ENCODE peak calls at places on chromosomes 11 and 22, in ten cellular contexts. N is GM10248, X is body of pancreas, L is RWPE1, T is transverse colon, V is right atrium auricular region, B is astrocyte, K is WTC11, G is uterus, U is SK-N-SH. P is an unnamed sample.

GRCh38 chr11:69269388-69269787 is 24.6 kb upstream of the MYEOV start:
- DNase-seq in N (no peak), T (no peak), G (no peak), L (no peak), X (no peak), U (no peak), V (no peak), K (no peak), B (no peak), P (no peak)

GRCh38 chr11:35820614-35821013 is 123.2 kb upstream of the LDLRAD3 start:
- DNase-seq in X (no peak), B (no peak), G (no peak), N (no peak), L (no peak), K (no peak), V (no peak), U (no peak), T (no peak), P (no peak)

GRCh38 chr11:62324738-62325556 is 12.3 kb upstream of the ASRGL1 start:
- DNase-seq in V (no peak), N (peak), U (peak), K (peak), X (peak), G (no peak), L (no peak), T (peak), B (no peak), P (peak)

GRCh38 chr11:10906521-10906920 is 48.7 kb upstream of the ZBED5 start:
- DNase-seq in U (no peak), G (no peak), B (peak), V (no peak), N (no peak), T (no peak), X (no peak), L (no peak), K (no peak), P (peak)

GRCh38 chr22:29887358-29887757 is 4.4 kb downstream of the MTMR3 start:
- DNase-seq in K (no peak), V (no peak), L (no peak), G (no peak), B (no peak), N (no peak), X (no peak), T (no peak), U (no peak), P (no peak)

GRCh38 chr11:134266440-134266839 is 9.7 kb upstream of the GLB1L3 start:
- DNase-seq in T (no peak), U (no peak), N (no peak), K (no peak), B (no peak), V (no peak), G (no peak), X (no peak), L (no peak), P (no peak)

GRCh38 chr11:6666302-6667183 is 10.9 kb upstream of the DCHS1 start:
- DNase-seq in U (no peak), V (no peak), X (no peak), K (no peak), T (no peak), N (no peak), L (no peak), G (no peak), B (no peak), P (no peak)

GRCh38 chr22:47166446-47167016 is 404.1 kb downstream of the TBC1D22A start:
- DNase-seq in B (no peak), V (no peak), N (no peak), U (no peak), L (no peak), G (peak), T (no peak), X (no peak), K (no peak), P (no peak)

GRCh38 chr11:119496997-119497396 is 74.0 kb upstream of the THY1 start:
- DNase-seq in V (no peak), T (no peak), G (no peak), U (no peak), B (no peak), L (no peak), K (no peak), N (no peak), X (no peak), P (no peak)

GRCh38 chr11:72113170-72113808 is 794 bp upstream of the ANAPC15 start:
- DNase-seq in L (peak), K (no peak), G (no peak), U (no peak), T (no peak), B (no peak), X (no peak), N (no peak), V (no peak), P (peak)

GRCh38 chr11:67391304-67392181 is at the start of gene RAD9A:
- DNase-seq in V (peak), X (peak), U (peak), L (peak), K (peak), B (peak), N (peak), G (peak), T (peak), P (peak)

GRCh38 chr11:68271023-68271780 is 571 bp downstream of the C11orf24 start:
- DNase-seq in B (peak), L (peak), T (peak), G (peak), V (peak), N (peak), K (peak), X (peak), U (peak), P (peak)

GRCh38 chr11:86575208-86575855 is 97.1 kb downstream of the ME3 start:
- DNase-seq in K (no peak), G (no peak), L (no peak), U (no peak), N (no peak), V (no peak), X (no peak), B (peak), T (no peak), P (no peak)

GRCh38 chr11:93484716-93485115 is 58.5 kb downstream of the SMCO4 start:
- DNase-seq in T (no peak), N (no peak), G (no peak), L (no peak), U (peak), X (no peak), B (no peak), V (no peak), K (no peak), P (peak)

GRCh38 chr11:43825217-43825816 is 55.3 kb upstream of the ALKBH3 start:
- DNase-seq in T (no peak), U (peak), N (no peak), V (no peak), L (peak), X (peak), G (no peak), B (no peak), K (no peak), P (peak)

GRCh38 chr11:35011944-35012343 is 95.5 kb downstream of the PDHX start:
- DNase-seq in N (no peak), B (no peak), L (no peak), X (no peak), U (no peak), K (no peak), T (no peak), G (no peak), V (no peak), P (no peak)

GRCh38 chr11:8025123-8025522 is 38.0 kb downstream of the EIF3F start:
- DNase-seq in N (no peak), B (peak), G (no peak), T (no peak), L (no peak), K (no peak), X (no peak), V (peak), U (no peak), P (no peak)

GRCh38 chr11:132472411-132473205 is 1059.7 kb downstream of the OPCML start:
- DNase-seq in X (no peak), K (no peak), B (peak), N (no peak), L (no peak), T (no peak), V (no peak), G (no peak), U (no peak), P (peak)

GRCh38 chr22:33811686-33812085 is 108.6 kb downstream of the LARGE1 start:
- DNase-seq in G (peak), V (peak), X (peak), K (no peak), L (no peak), B (peak), T (peak), U (no peak), N (no peak), P (peak)

GRCh38 chr11:79950741-79951140 is 509.9 kb upstream of the TENM4 start:
- DNase-seq in L (no peak), B (no peak), X (no peak), N (no peak), U (no peak), T (no peak), G (no peak), K (no peak), V (no peak), P (no peak)

GRCh38 chr22:20249797-20250354 is 18.2 kb downstream of the RTN4R start:
- DNase-seq in T (no peak), V (no peak), K (no peak), U (no peak), N (no peak), G (peak), L (no peak), X (no peak), B (peak), P (peak)

GRCh38 chr11:102368472-102368871 is 21.5 kb downstream of the BIRC2 start:
- DNase-seq in L (no peak), T (no peak), X (no peak), K (no peak), B (no peak), N (peak), G (no peak), V (no peak), U (no peak), P (no peak)

GRCh38 chr11:118918128-118918685 is 7.5 kb downstream of the BCL9L start:
- DNase-seq in T (peak), V (peak), X (peak), L (peak), U (peak), K (peak), B (peak), G (peak), N (no peak), P (peak)

GRCh38 chr11:124896071-124896750 is 1.5 kb downstream of the ROBO4 start:
- DNase-seq in V (no peak), K (no peak), N (peak), X (no peak), G (no peak), B (peak), U (peak), T (no peak), L (no peak), P (no peak)

GRCh38 chr11:34481307-34481706 is 32.3 kb downstream of the ELF5 start:
- DNase-seq in U (no peak), N (no peak), V (no peak), L (no peak), G (no peak), K (no peak), T (no peak), B (no peak), X (no peak), P (no peak)

GRCh38 chr11:69199583-69200295 is 44.0 kb downstream of the SMIM38 start:
- DNase-seq in B (no peak), N (no peak), U (no peak), G (no peak), K (no peak), V (no peak), X (no peak), T (no peak), L (no peak), P (no peak)

GRCh38 chr11:15888596-15889345 is 467.6 kb downstream of the SOX6 start:
- DNase-seq in K (no peak), B (peak), N (no peak), L (no peak), V (no peak), T (no peak), U (no peak), G (no peak), X (no peak), P (no peak)

GRCh38 chr11:43582024-43582836 is 98.3 kb upstream of the HSD17B12 start:
- DNase-seq in B (no peak), U (peak), G (no peak), K (no peak), L (no peak), X (no peak), V (no peak), N (no peak), T (no peak), P (no peak)

GRCh38 chr11:100776212-100776896 is 89.3 kb downstream of the ARHGAP42 start:
- DNase-seq in U (no peak), N (no peak), K (no peak), L (peak), G (no peak), X (no peak), T (no peak), B (peak), V (no peak), P (peak)

GRCh38 chr11:56885182-56885581 is 103.5 kb upstream of the OR5AK2 start:
- DNase-seq in L (no peak), G (no peak), K (no peak), U (peak), T (peak), X (peak), N (no peak), B (no peak), V (no peak), P (no peak)

GRCh38 chr11:4072668-4073285 is 21.8 kb upstream of the RRM1 start:
- DNase-seq in U (peak), L (peak), X (peak), K (no peak), G (peak), V (peak), N (peak), T (peak), B (peak), P (peak)

GRCh38 chr11:59765068-59765770 is 10.0 kb downstream of the STX3 start:
- DNase-seq in X (no peak), K (no peak), N (no peak), V (no peak), U (no peak), G (no peak), T (peak), L (no peak), B (no peak), P (no peak)

GRCh38 chr11:129724866-129725265 is 90.8 kb upstream of the TMEM45B start:
- DNase-seq in B (no peak), N (no peak), X (no peak), K (no peak), G (no peak), L (peak), U (no peak), V (no peak), T (no peak), P (no peak)

GRCh38 chr11:13333456-13333957 is 55.9 kb downstream of the BMAL1 start:
- DNase-seq in B (peak), G (no peak), X (peak), T (peak), K (no peak), N (no peak), L (no peak), V (no peak), U (no peak), P (no peak)
- TF ChIP-seq CTCF in B (no peak), G (no peak), X (no peak), T (no peak), K (no peak), N (no peak), L (no peak), V (no peak), U (no peak), P (no peak)

GRCh38 chr11:64787526-64788320 is 9.4 kb upstream of the SF1 start:
- DNase-seq in L (peak), N (peak), B (no peak), U (peak), T (peak), K (peak), G (no peak), X (peak), V (peak), P (peak)
- TF ChIP-seq CTCF in L (peak), N (peak), B (peak), U (peak), T (peak), K (peak), G (peak), X (peak), V (peak), P (peak)

GRCh38 chr11:13487661-13488030 is 8.2 kb downstream of the PTH start:
- DNase-seq in N (no peak), B (no peak), U (no peak), X (peak), G (no peak), V (no peak), T (no peak), L (no peak), K (peak), P (peak)
- TF ChIP-seq CTCF in N (peak), B (no peak), U (no peak), X (peak), G (no peak), V (no peak), T (no peak), L (no peak), K (no peak), P (peak)

GRCh38 chr11:104164028-104164520 is at the start of gene PDGFD:
- DNase-seq in X (peak), B (peak), L (peak), G (peak), K (peak), N (peak), T (peak), V (peak), U (peak), P (peak)

GRCh38 chr11:104165014-104165413 is 1.1 kb upstream of the PDGFD start:
- DNase-seq in U (no peak), V (no peak), N (no peak), G (no peak), T (no peak), L (no peak), X (no peak), B (no peak), K (no peak), P (no peak)

GRCh38 chr11:104161751-104162450 is 2.0 kb downstream of the PDGFD start:
- DNase-seq in V (no peak), T (no peak), U (no peak), G (no peak), N (no peak), K (no peak), L (no peak), X (no peak), B (no peak), P (peak)

GRCh38 chr11:104159356-104159755 is 4.6 kb downstream of the PDGFD start:
- DNase-seq in L (no peak), U (no peak), X (no peak), N (no peak), T (no peak), V (no peak), B (peak), K (no peak), G (no peak), P (no peak)

GRCh38 chr11:104163100-104164027 is 583 bp downstream of the PDGFD start:
- DNase-seq in K (peak), U (peak), G (no peak), N (peak), B (peak), X (peak), T (no peak), V (no peak), L (peak), P (peak)
- TF ChIP-seq CTCF in K (no peak), U (no peak), G (no peak), N (no peak), B (no peak), X (no peak), T (no peak), V (no peak), L (no peak), P (no peak)

GRCh38 chr11:114256898-114257286 is 39.3 kb upstream of the NNMT start:
- DNase-seq in K (no peak), G (no peak), N (no peak), L (no peak), U (no peak), B (no peak), X (no peak), V (no peak), T (no peak), P (no peak)

GRCh38 chr11:114258696-114259095 is 37.5 kb upstream of the NNMT start:
- DNase-seq in U (no peak), B (no peak), T (no peak), G (no peak), X (no peak), L (no peak), N (no peak), K (no peak), V (no peak), P (no peak)

GRCh38 chr11:114256176-114256897 is 39.9 kb upstream of the NNMT start:
- DNase-seq in V (no peak), K (no peak), N (no peak), T (no peak), X (no peak), L (no peak), B (no peak), U (no peak), G (no peak), P (no peak)

GRCh38 chr11:114259124-114259526 is 37.1 kb upstream of the NNMT start:
- DNase-seq in G (peak), T (no peak), L (no peak), N (no peak), U (no peak), V (peak), K (no peak), X (peak), B (no peak), P (no peak)

GRCh38 chr11:114257621-114258558 is 38.3 kb upstream of the NNMT start:
- DNase-seq in N (no peak), G (peak), X (peak), B (no peak), U (peak), V (peak), T (no peak), K (peak), L (no peak), P (no peak)
- TF ChIP-seq CTCF in N (no peak), G (no peak), X (no peak), B (no peak), U (no peak), V (peak), T (no peak), K (no peak), L (no peak), P (no peak)

GRCh38 chr22:26002456-26002855 is 166.8 kb upstream of the SEZ6L start:
- DNase-seq in V (no peak), X (no peak), L (no peak), T (no peak), B (no peak), N (no peak), K (no peak), U (no peak), G (no peak), P (no peak)
- TF ChIP-seq CTCF in V (no peak), X (no peak), L (no peak), T (no peak), B (no peak), N (no peak), K (no peak), U (no peak), G (no peak), P (no peak)

DNA sequence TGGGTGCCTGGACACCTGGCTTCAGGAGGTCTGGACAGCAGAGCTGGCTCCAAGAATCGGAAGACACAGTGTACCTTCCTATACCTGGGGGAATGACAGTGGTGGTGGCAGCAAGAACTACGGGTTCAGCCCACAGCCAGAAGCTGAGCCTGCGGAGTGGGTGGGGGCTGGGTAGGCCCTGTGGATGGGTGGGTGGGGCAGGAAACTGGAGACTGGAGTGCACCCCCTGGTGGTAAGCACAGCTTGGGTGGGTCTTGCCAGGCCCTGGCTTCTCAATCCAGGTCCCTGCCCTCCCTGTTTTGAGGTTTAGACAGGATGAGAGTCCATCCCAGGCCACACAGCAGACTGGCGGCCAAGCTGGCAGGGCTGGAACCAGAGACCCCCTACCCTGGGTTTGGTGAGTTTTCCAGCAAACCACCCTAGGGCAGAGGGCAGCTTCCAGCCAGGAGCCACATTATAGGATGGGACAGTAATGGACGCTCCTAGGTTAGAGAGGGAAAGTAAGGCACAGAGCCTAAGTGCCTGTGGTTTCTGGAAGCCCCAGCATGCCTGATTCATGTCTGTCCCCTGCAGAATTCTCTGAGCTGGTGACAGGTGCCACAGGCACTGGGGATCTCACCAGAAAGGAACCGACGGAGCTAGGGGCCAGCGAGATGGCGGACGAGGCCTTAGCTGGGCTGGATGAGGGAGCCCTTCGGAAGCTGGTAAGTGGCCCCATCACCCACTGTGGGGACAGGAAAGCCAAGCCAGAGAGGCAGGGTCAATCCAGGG is 1.7 kb downstream of the SMTN start:
- DNase-seq in K (peak), N (no peak), L (no peak), B (no peak), T (peak), G (peak), X (peak), U (peak), V (peak), P (peak)
- TF ChIP-seq CTCF in K (peak), N (peak), L (peak), B (peak), T (peak), G (peak), X (peak), U (peak), V (peak), P (peak)

GRCh38 chr11:27995082-27995481 is 112.9 kb downstream of the KIF18A start:
- DNase-seq in B (no peak), V (no peak), X (no peak), N (no peak), G (no peak), T (no peak), K (no peak), L (peak), U (no peak), P (peak)
- TF ChIP-seq CTCF in B (no peak), V (no peak), X (no peak), N (no peak), G (no peak), T (no peak), K (no peak), L (no peak), U (no peak), P (no peak)

GRCh38 chr22:37930952-37931440 is 22.4 kb downstream of the C22orf23 start:
- DNase-seq in V (no peak), X (peak), G (no peak), L (no peak), K (no peak), T (no peak), N (no peak), B (no peak), U (no peak), P (no peak)
- TF ChIP-seq CTCF in V (no peak), X (no peak), G (no peak), L (peak), K (no peak), T (no peak), N (no peak), B (no peak), U (no peak), P (no peak)

P was measured in AG10803.